ENCODE peak calls at places on chromosomes 4 and X, in seven cellular contexts. K is HCT116, C is A549, E is endothelial cell of umbilical vein, G is GM12878, Z is K562, L is HepG2. P is an unnamed sample.

GRCh38 chr4:77170926-77171325 is 13.9 kb downstream of the CCNG2 start:
- DNase-seq in K (no peak), C (no peak), E (no peak), G (no peak), Z (no peak), L (no peak), P (no peak)

GRCh38 chrX:35166023-35166422 is 223.4 kb downstream of the FAM47B start:
- DNase-seq in K (no peak), C (no peak), E (peak), G (no peak), Z (no peak), L (no peak), P (no peak)

GRCh38 chr4:84511703-84512102 is 12.6 kb upstream of the NKX6-1 start:
- DNase-seq in K (no peak), C (no peak), E (no peak), G (no peak), Z (no peak), L (no peak), P (no peak)

GRCh38 chr4:94126669-94127068 is 81.0 kb upstream of the SMARCAD1 start:
- DNase-seq in K (peak), C (no peak), E (no peak), G (no peak), Z (no peak), L (peak), P (peak)

GRCh38 chr4:153529646-153530045 is 63.5 kb downstream of the TMEM131L start:
- DNase-seq in K (no peak), C (no peak), E (no peak), G (no peak), Z (no peak), L (no peak), P (peak)

GRCh38 chrX:80335062-80335830 is 85.0 kb upstream of the TENT5D start:
- DNase-seq in K (no peak), C (peak), E (no peak), G (no peak), Z (peak), L (no peak), P (no peak)

GRCh38 chrX:44619039-44619438 is 76.4 kb upstream of the FUNDC1 start:
- DNase-seq in K (no peak), C (no peak), E (no peak), G (no peak), Z (no peak), L (no peak), P (no peak)

GRCh38 chrX:38233891-38234807 is 13.5 kb upstream of the SRPX start:
- DNase-seq in K (no peak), C (no peak), E (peak), G (no peak), Z (no peak), L (no peak), P (no peak)

GRCh38 chrX:47518105-47518504 is 35.1 kb upstream of the ZNF41 start:
- DNase-seq in K (no peak), C (no peak), E (no peak), G (no peak), Z (no peak), L (peak), P (peak)

GRCh38 chr4:53605783-53606182 is 14.5 kb upstream of the LNX1 start:
- DNase-seq in K (no peak), C (no peak), E (peak), G (no peak), Z (no peak), L (no peak), P (no peak)

GRCh38 chr4:144174401-144175067 is 34.0 kb upstream of the GYPA start:
- DNase-seq in K (peak), C (peak), E (peak), G (peak), Z (peak), L (peak), P (peak)

GRCh38 chr4:128275351-128275750 is 12.3 kb downstream of the PGRMC2 start:
- DNase-seq in K (no peak), C (no peak), E (no peak), G (no peak), Z (no peak), L (no peak), P (no peak)

GRCh38 chr4:41257257-41257900 is 651 bp downstream of the UCHL1 start:
- DNase-seq in K (no peak), C (peak), E (peak), G (no peak), Z (no peak), L (no peak), P (peak)

GRCh38 chrX:73850124-73851013 is 287.4 kb downstream of the CHIC1 start:
- DNase-seq in K (peak), C (peak), E (peak), G (peak), Z (peak), L (peak), P (peak)

GRCh38 chr4:6968496-6968895 is 58.9 kb downstream of the TBC1D14 start:
- DNase-seq in K (no peak), C (no peak), E (no peak), G (no peak), Z (no peak), L (no peak), P (no peak)

GRCh38 chr4:139481465-139481864 is 27.5 kb downstream of the RAB33B start:
- DNase-seq in K (no peak), C (no peak), E (no peak), G (no peak), Z (no peak), L (no peak), P (no peak)

GRCh38 chr4:88759039-88759631 is 61.5 kb upstream of the NAP1L5 start:
- DNase-seq in K (no peak), C (no peak), E (peak), G (no peak), Z (peak), L (peak), P (no peak)

GRCh38 chr4:158071931-158072330 is 100.9 kb downstream of the GASK1B start:
- DNase-seq in K (no peak), C (no peak), E (no peak), G (no peak), Z (no peak), L (no peak), P (no peak)

GRCh38 chr4:128358903-128359260 is 71.3 kb upstream of the PGRMC2 start:
- DNase-seq in K (no peak), C (no peak), E (no peak), G (no peak), Z (no peak), L (no peak), P (no peak)

GRCh38 chr4:8272472-8273428 is 3.2 kb downstream of the HTRA3 start:
- DNase-seq in K (no peak), C (no peak), E (peak), G (no peak), Z (no peak), L (no peak), P (no peak)

GRCh38 chr4:53490161-53490915 is 100.9 kb downstream of the LNX1 start:
- DNase-seq in K (no peak), C (no peak), E (no peak), G (no peak), Z (no peak), L (no peak), P (no peak)

GRCh38 chr4:48831532-48832015 is 686 bp downstream of the OCIAD1 start:
- DNase-seq in K (no peak), C (no peak), E (peak), G (peak), Z (no peak), L (no peak), P (peak)

GRCh38 chrX:119790977-119791436 is 423 bp downstream of the RPL39 start:
- DNase-seq in K (no peak), C (no peak), E (peak), G (no peak), Z (peak), L (peak), P (peak)

GRCh38 chr4:55398966-55399365 is 3.2 kb downstream of the TMEM165 start:
- DNase-seq in K (no peak), C (no peak), E (peak), G (no peak), Z (no peak), L (peak), P (no peak)

GRCh38 chr4:22514431-22514830 is 1.4 kb downstream of the ADGRA3 start:
- DNase-seq in K (no peak), C (no peak), E (no peak), G (no peak), Z (no peak), L (no peak), P (no peak)

GRCh38 chr4:122456228-122457106 is at the start of gene IL2:
- DNase-seq in K (no peak), C (no peak), E (no peak), G (no peak), Z (no peak), L (no peak), P (no peak)

GRCh38 chr4:85477538-85477937 is 2.6 kb downstream of the ARHGAP24 start:
- DNase-seq in K (no peak), C (no peak), E (no peak), G (no peak), Z (no peak), L (no peak), P (no peak)

GRCh38 chr4:101306225-101306624 is 41.1 kb downstream of the PPP3CA start:
- DNase-seq in K (no peak), C (no peak), E (no peak), G (no peak), Z (no peak), L (no peak), P (no peak)

GRCh38 chr4:4787421-4787820 is 72.0 kb upstream of the MSX1 start:
- DNase-seq in K (no peak), C (no peak), E (no peak), G (no peak), Z (no peak), L (no peak), P (peak)

GRCh38 chr4:132332932-132333722 is 816.0 kb upstream of the PCDH10 start:
- DNase-seq in K (peak), C (peak), E (peak), G (no peak), Z (peak), L (peak), P (peak)

GRCh38 chr4:59553063-59553738 is 1646.9 kb upstream of the ADGRL3 start:
- DNase-seq in K (no peak), C (peak), E (peak), G (peak), Z (no peak), L (no peak), P (peak)

GRCh38 chr4:122003335-122003734 is 51.5 kb upstream of the TRPC3 start:
- DNase-seq in K (peak), C (peak), E (peak), G (peak), Z (peak), L (peak), P (peak)

GRCh38 chrX:24493740-24494543 is 28.9 kb downstream of the PDK3 start:
- DNase-seq in K (no peak), C (no peak), E (no peak), G (no peak), Z (no peak), L (peak), P (no peak)

GRCh38 chr4:155666701-155667537 is at the start of gene GUCY1A1:
- DNase-seq in K (no peak), C (no peak), E (peak), G (no peak), Z (no peak), L (no peak), P (no peak)

GRCh38 chrX:97416461-97416860 is 532.8 kb downstream of the RPA4 start:
- DNase-seq in K (no peak), C (no peak), E (no peak), G (no peak), Z (no peak), L (no peak), P (peak)

GRCh38 chr4:83320548-83320947 is 14.1 kb downstream of the HPSE start:
- DNase-seq in K (no peak), C (no peak), E (peak), G (no peak), Z (no peak), L (no peak), P (peak)

GRCh38 chrX:50045808-50046207 is 123.4 kb downstream of the CLCN5 start:
- DNase-seq in K (no peak), C (no peak), E (no peak), G (no peak), Z (no peak), L (no peak), P (no peak)

DNA sequence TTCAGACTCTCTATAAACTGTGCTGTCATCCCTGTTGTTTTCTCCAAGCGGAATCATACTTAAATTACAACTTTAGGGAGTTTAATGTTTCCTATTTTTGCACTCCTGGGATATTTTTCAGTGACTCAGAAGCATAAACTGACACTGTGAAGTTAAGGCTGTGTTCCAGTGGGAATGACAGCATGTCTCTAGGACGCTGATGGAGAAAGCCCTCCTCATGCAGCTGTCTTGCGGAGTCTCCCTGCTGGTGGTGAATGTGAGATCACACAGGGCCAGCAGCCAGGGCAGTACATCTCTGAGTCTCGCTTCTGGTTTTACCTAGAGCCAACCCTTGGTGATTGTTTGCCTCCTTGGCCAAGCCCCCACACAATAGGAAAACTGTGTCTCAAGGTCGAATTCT is 53.3 kb downstream of the NFKB1 start:
- DNase-seq in K (no peak), C (no peak), E (no peak), G (no peak), Z (no peak), L (no peak), P (no peak)
- TF ChIP-seq MAX in K (no peak), C (no peak), E (no peak), G (no peak), Z (no peak), L (no peak), P (no peak)

GRCh38 chrX:6067600-6067999 is 161.1 kb downstream of the NLGN4X start:
- DNase-seq in K (no peak), C (no peak), E (no peak), G (no peak), Z (no peak), L (no peak), P (no peak)
- H3K4me3 ChIP-seq in K (no peak), C (no peak), E (no peak), G (no peak), Z (no peak), L (no peak), P (no peak)

GRCh38 chr4:1364748-1365147 is 17.7 kb downstream of the UVSSA start:
- DNase-seq in K (no peak), C (no peak), E (no peak), G (no peak), Z (no peak), L (no peak), P (no peak)
- TF ChIP-seq MAX in K (no peak), C (no peak), E (no peak), G (no peak), Z (no peak), L (no peak), P (no peak)

DNA sequence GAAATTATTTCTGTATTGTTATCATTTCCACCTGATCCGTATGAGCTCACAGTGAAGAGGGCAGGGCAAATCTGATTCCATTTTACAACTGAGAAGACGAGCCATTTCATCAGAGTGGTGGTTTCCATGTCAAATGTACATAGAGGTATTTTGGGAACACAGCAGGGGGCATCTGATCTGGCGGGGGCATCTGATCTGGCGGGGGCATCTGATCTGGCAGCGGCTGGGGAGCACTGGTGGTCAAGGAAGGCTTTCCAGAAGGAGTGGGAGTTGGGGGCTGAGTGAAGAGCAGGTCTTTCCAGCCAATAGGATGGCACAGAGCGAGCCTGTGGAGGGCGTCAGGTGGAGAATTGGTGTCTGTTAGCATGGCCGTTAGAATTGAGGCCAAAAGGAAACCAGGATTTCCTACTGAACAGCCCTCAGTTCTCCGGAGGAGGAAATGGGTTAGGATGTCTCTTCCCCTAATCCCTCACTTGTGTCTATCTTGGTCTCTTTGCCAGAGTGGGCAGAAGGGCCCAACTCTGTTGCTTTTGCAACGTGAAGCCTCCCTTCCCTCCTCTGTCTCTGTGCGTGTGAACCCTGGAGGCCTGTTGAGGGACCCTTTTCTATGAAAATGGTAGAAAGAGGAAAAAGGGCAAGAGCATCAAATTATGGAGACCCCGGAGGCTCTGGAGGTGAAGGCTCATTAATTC is 41.3 kb downstream of the RHOH start:
- DNase-seq in K (no peak), C (no peak), E (no peak), G (no peak), Z (peak), L (no peak), P (no peak)
- H3K4me3 ChIP-seq in K (no peak), C (no peak), E (no peak), G (no peak), Z (peak), L (no peak), P (no peak)

DNA sequence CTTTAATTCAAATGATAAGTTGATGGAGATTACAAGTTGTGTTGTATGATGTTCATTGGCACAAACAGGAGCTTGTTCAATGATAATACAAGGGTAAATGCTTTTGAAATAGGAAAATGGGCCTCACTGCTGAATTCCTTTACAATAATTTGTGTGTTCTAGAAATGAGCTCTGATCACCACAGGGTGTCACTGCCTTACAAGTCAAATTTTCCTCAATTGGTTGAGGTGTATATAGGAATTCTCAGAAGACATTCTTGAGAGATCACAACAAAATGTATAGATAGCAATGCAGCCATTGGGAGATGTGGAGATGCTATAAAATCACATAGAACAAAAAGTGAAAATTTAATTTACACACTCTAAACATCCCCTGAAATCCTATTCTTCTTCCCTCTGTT is 49.6 kb downstream of the KLF8 start:
- DNase-seq in K (peak), C (peak), E (peak), G (no peak), Z (no peak), L (peak), P (peak)
- TF ChIP-seq MAX in K (no peak), C (no peak), E (no peak), G (no peak), Z (no peak), L (no peak), P (no peak)

DNA sequence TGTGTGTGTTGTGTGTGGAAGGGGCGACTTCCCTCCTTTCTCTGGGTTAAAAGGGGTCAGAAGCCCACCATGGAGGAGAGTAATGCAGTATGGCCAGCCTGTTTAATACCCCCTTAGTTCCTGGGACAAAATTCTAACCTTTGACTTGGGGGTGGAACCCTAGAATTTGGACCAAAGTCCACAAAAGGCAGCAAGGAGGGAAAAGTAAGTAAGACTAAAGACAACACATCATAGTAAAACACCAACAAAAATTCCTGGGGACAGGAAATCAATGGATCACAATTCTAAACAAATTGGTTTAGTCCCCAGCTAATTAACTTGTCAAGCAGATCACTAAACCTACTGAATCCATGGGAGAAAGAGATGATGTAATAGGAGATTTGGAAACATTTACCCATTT is 3.1 kb downstream of the AMOT start:
- DNase-seq in K (no peak), C (no peak), E (no peak), G (no peak), Z (no peak), L (no peak), P (no peak)
- H3K4me3 ChIP-seq in K (no peak), C (no peak), E (no peak), G (no peak), Z (no peak), L (no peak), P (no peak)

GRCh38 chr4:165476214-165477098 is 97.6 kb downstream of the CPE start:
- DNase-seq in K (peak), C (no peak), E (peak), G (no peak), Z (peak), L (no peak), P (no peak)
- TF ChIP-seq MAX in K (peak), C (no peak), E (no peak), G (no peak), Z (no peak), L (no peak), P (no peak)